ENCODE peak calls at places on chromosome 2, in five cellular contexts. One of them, this sample, is unnamed.

GRCh38 chr2:13919981-13920382 is 712.5 kb upstream of the LRATD1 start:
- DNase-seq in KBM-7: no peak
- DNase-seq in right lobe of liver: no peak
- DNase-seq in neural crest cell: no peak
- DNase-seq in ovary: no peak
- DNase-seq in this sample: no peak

GRCh38 chr2:98530114-98530513 is 78.2 kb downstream of the COA5 start:
- DNase-seq in KBM-7: no peak
- DNase-seq in right lobe of liver: no peak
- DNase-seq in neural crest cell: no peak
- DNase-seq in ovary: no peak
- DNase-seq in this sample: no peak

GRCh38 chr2:30122362-30122761 is 24.4 kb upstream of the YPEL5 start:
- DNase-seq in KBM-7: no peak
- DNase-seq in right lobe of liver: no peak
- DNase-seq in neural crest cell: no peak
- DNase-seq in ovary: no peak
- DNase-seq in this sample: no peak

GRCh38 chr2:11102466-11102865 is 52.8 kb upstream of the SLC66A3 start:
- DNase-seq in KBM-7: no peak
- DNase-seq in right lobe of liver: no peak
- DNase-seq in neural crest cell: no peak
- DNase-seq in ovary: no peak
- DNase-seq in this sample: no peak

GRCh38 chr2:23545811-23546210 is 160.8 kb downstream of the KLHL29 start:
- DNase-seq in KBM-7: no peak
- DNase-seq in right lobe of liver: no peak
- DNase-seq in neural crest cell: no peak
- DNase-seq in ovary: no peak
- DNase-seq in this sample: no peak

GRCh38 chr2:85729825-85730510 is 23.8 kb upstream of the ATOH8 start:
- DNase-seq in KBM-7: no peak
- DNase-seq in right lobe of liver: no peak
- DNase-seq in neural crest cell: no peak
- DNase-seq in ovary: no peak
- DNase-seq in this sample: no peak

GRCh38 chr2:191688934-191689695 is 11.2 kb downstream of the NABP1 start:
- DNase-seq in KBM-7: no peak
- DNase-seq in right lobe of liver: no peak
- DNase-seq in neural crest cell: no peak
- DNase-seq in ovary: no peak
- DNase-seq in this sample: no peak

GRCh38 chr2:2189112-2189398 is 142.0 kb downstream of the MYT1L start:
- DNase-seq in KBM-7: no peak
- DNase-seq in right lobe of liver: no peak
- DNase-seq in neural crest cell: no peak
- DNase-seq in ovary: no peak
- DNase-seq in this sample: no peak

GRCh38 chr2:236932711-236933300 is 152.9 kb upstream of the COPS8 start:
- DNase-seq in KBM-7: no peak
- DNase-seq in right lobe of liver: no peak
- DNase-seq in neural crest cell: no peak
- DNase-seq in ovary: no peak
- DNase-seq in this sample: no peak